ENCODE peak calls at places on chromosomes 5 and 9, in ten cellular contexts. P is SW480; Z is EL; A is astrocyte of the spinal cord; E is T-helper 17 cell; R is colonic mucosa; D is activated CD8-positive, alpha-beta memory T cell treated with anti-CD3 and anti-CD28 coated beads, Interleukin-2, amount 50 U/mL, for 48 hours; F is ELF-1; T is hippocampal formation; Y is stromal cell of bone marrow. N is an unnamed sample.

GRCh38 chr5:19734706-19735240 is 253.2 kb downstream of the CDH18 start:
- DNase-seq in P (no peak), Z (no peak), A (no peak), E (no peak), R (no peak), D (no peak), F (no peak), T (no peak), Y (no peak), N (no peak)

GRCh38 chr9:70534471-70534870 is 120.0 kb upstream of the KLF9 start:
- DNase-seq in P (no peak), Z (peak), A (no peak), E (no peak), R (no peak), D (no peak), F (no peak), T (no peak), Y (no peak), N (no peak)

GRCh38 chr9:18504707-18505106 is 30.8 kb downstream of the ADAMTSL1 start:
- DNase-seq in P (no peak), Z (no peak), A (no peak), E (no peak), R (no peak), D (no peak), F (peak), T (no peak), Y (no peak), N (peak)

GRCh38 chr9:123063172-123063508 is 29.7 kb downstream of the GPR21 start:
- DNase-seq in P (no peak), Z (peak), A (peak), E (no peak), R (no peak), D (no peak), F (no peak), T (no peak), Y (no peak), N (no peak)

GRCh38 chr5:34639852-34640626 is 16.1 kb upstream of the RAI14 start:
- DNase-seq in P (no peak), Z (peak), A (peak), E (no peak), R (no peak), D (no peak), F (no peak), T (no peak), Y (no peak), N (no peak)

GRCh38 chr5:40594811-40595210 is 84.9 kb upstream of the PTGER4 start:
- DNase-seq in P (no peak), Z (peak), A (peak), E (no peak), R (no peak), D (no peak), F (no peak), T (no peak), Y (peak), N (no peak)

GRCh38 chr9:5488616-5489015 is 21.7 kb upstream of the PDCD1LG2 start:
- DNase-seq in P (no peak), Z (no peak), A (no peak), E (no peak), R (no peak), D (no peak), F (no peak), T (no peak), Y (no peak), N (no peak)

GRCh38 chr5:121182788-121183490 is 668.7 kb upstream of the FTMT start:
- DNase-seq in P (no peak), Z (peak), A (no peak), E (no peak), R (no peak), D (no peak), F (no peak), T (no peak), Y (no peak), N (no peak)

GRCh38 chr9:77511525-77511924 is 136.6 kb downstream of the GNA14 start:
- DNase-seq in P (no peak), Z (no peak), A (no peak), E (no peak), R (no peak), D (no peak), F (no peak), T (no peak), Y (no peak), N (no peak)

GRCh38 chr5:109708813-109709212 is 19.1 kb downstream of the MAN2A1 start:
- DNase-seq in P (no peak), Z (no peak), A (no peak), E (no peak), R (no peak), D (no peak), F (no peak), T (no peak), Y (no peak), N (no peak)

GRCh38 chr5:14406554-14406849 is 175.1 kb upstream of the OTULINL start:
- DNase-seq in P (no peak), Z (peak), A (peak), E (no peak), R (no peak), D (no peak), F (no peak), T (no peak), Y (peak), N (no peak)

GRCh38 chr9:116156621-116157314 is 3.2 kb downstream of the PAPPA start:
- DNase-seq in P (no peak), Z (peak), A (peak), E (no peak), R (peak), D (no peak), F (peak), T (no peak), Y (no peak), N (peak)

GRCh38 chr5:169746147-169746694 is 109.1 kb downstream of the DOCK2 start:
- DNase-seq in P (no peak), Z (no peak), A (no peak), E (no peak), R (no peak), D (no peak), F (no peak), T (no peak), Y (no peak), N (no peak)

GRCh38 chr5:90944116-90944515 is 385.5 kb downstream of the ADGRV1 start:
- DNase-seq in P (no peak), Z (peak), A (no peak), E (no peak), R (no peak), D (no peak), F (no peak), T (no peak), Y (no peak), N (no peak)

GRCh38 chr5:80659111-80659510 is 4.3 kb upstream of the DHFR start:
- DNase-seq in P (no peak), Z (peak), A (no peak), E (no peak), R (no peak), D (no peak), F (no peak), T (no peak), Y (peak), N (no peak)

GRCh38 chr9:122087406-122088200 is 5.5 kb downstream of the TTLL11 start:
- DNase-seq in P (no peak), Z (peak), A (peak), E (no peak), R (no peak), D (no peak), F (no peak), T (peak), Y (peak), N (no peak)

GRCh38 chr9:123642291-123643278 is 286.6 kb downstream of the CRB2 start:
- DNase-seq in P (no peak), Z (no peak), A (peak), E (no peak), R (peak), D (no peak), F (no peak), T (peak), Y (no peak), N (no peak)

GRCh38 chr5:9690751-9691150 is 60.6 kb upstream of the TAS2R1 start:
- DNase-seq in P (no peak), Z (no peak), A (no peak), E (no peak), R (no peak), D (no peak), F (no peak), T (no peak), Y (no peak), N (no peak)

GRCh38 chr5:34866989-34867471 is 28.1 kb downstream of the TTC23L start:
- DNase-seq in P (no peak), Z (no peak), A (no peak), E (no peak), R (no peak), D (no peak), F (peak), T (no peak), Y (no peak), N (no peak)

GRCh38 chr5:157485811-157486739 is 26.1 kb downstream of the NIPAL4 start:
- DNase-seq in P (no peak), Z (no peak), A (no peak), E (no peak), R (no peak), D (no peak), F (no peak), T (no peak), Y (no peak), N (no peak)

GRCh38 chr9:38142201-38142600 is 73.2 kb upstream of the SHB start:
- DNase-seq in P (no peak), Z (peak), A (no peak), E (no peak), R (no peak), D (no peak), F (peak), T (no peak), Y (no peak), N (no peak)

GRCh38 chr9:68548241-68548640 is 7.6 kb upstream of the TMEM252 start:
- DNase-seq in P (no peak), Z (no peak), A (no peak), E (no peak), R (no peak), D (no peak), F (no peak), T (no peak), Y (no peak), N (no peak)

GRCh38 chr5:39178856-39179255 is 40.5 kb downstream of the FYB1 start:
- DNase-seq in P (no peak), Z (no peak), A (no peak), E (no peak), R (no peak), D (no peak), F (no peak), T (no peak), Y (no peak), N (no peak)